ENCODE peak calls at places on chromosomes 16 and 17, in nine cellular contexts. L, K, Z, V, Y, B, N, C and F are unnamed samples. For H3K27me3, the result is how much of the 10 kb centered on the place peaks cover.

GRCh38 chr16:27317738-27318398 is 4.1 kb downstream of the IL4R start:
- DNase-seq in C (no peak), V (no peak), L (no peak), B (no peak), N (no peak), Z (no peak), K (no peak), Y (no peak), F (no peak)

GRCh38 chr17:9402590-9403199 is 172.9 kb downstream of the STX8 start:
- DNase-seq in Z (peak), V (peak), Y (peak), C (no peak), K (no peak), N (peak), B (no peak), L (peak), F (no peak)

GRCh38 chr17:80872999-80873951 is 118.4 kb upstream of the CHMP6 start:
- DNase-seq in Y (peak), C (peak), V (no peak), L (no peak), K (no peak), N (no peak), Z (no peak), B (no peak), F (no peak)

GRCh38 chr16:70160388-70160787 is 13.2 kb upstream of the CLEC18C start:
- DNase-seq in L (no peak), V (no peak), Z (no peak), B (no peak), K (no peak), C (no peak), N (no peak), Y (no peak), F (no peak)

GRCh38 chr17:28193241-28193640 is 125.8 kb upstream of the TMEM97 start:
- DNase-seq in V (no peak), N (no peak), Y (no peak), Z (no peak), C (peak), B (no peak), L (no peak), K (peak), F (no peak)

GRCh38 chr16:85916141-85916890 is 17.4 kb downstream of the IRF8 start:
- DNase-seq in N (peak), L (peak), V (no peak), Y (peak), C (peak), B (peak), K (peak), Z (peak), F (no peak)

GRCh38 chr17:82603981-82604448 is 44.2 kb downstream of the WDR45B start:
- DNase-seq in B (no peak), Z (peak), V (no peak), N (no peak), L (no peak), K (peak), C (peak), Y (no peak), F (no peak)

GRCh38 chr16:57755061-57755684 is 19.6 kb downstream of the KATNB1 start:
- DNase-seq in K (peak), C (peak), B (no peak), L (no peak), V (no peak), Z (no peak), N (no peak), Y (no peak), F (no peak)

GRCh38 chr17:56822725-56823124 is 11.0 kb downstream of the C17orf67 start:
- DNase-seq in Y (no peak), N (no peak), L (no peak), Z (peak), B (no peak), C (no peak), K (peak), V (no peak), F (no peak)

GRCh38 chr17:39014044-39014794 is 47.0 kb upstream of the FBXO47 start:
- DNase-seq in Y (peak), Z (peak), L (no peak), C (no peak), N (peak), V (no peak), K (no peak), B (no peak), F (no peak)

GRCh38 chr16:13148836-13149235 is 247.4 kb downstream of the SHISA9 start:
- DNase-seq in B (no peak), L (no peak), C (no peak), Z (no peak), Y (no peak), N (no peak), V (no peak), K (no peak), F (no peak)

GRCh38 chr17:64331946-64332493 is 58.6 kb downstream of the PECAM1 start:
- DNase-seq in Y (peak), N (peak), L (no peak), Z (peak), V (no peak), C (peak), B (peak), K (peak), F (no peak)

GRCh38 chr17:28812980-28813377 is 29.6 kb downstream of the FAM222B start:
- DNase-seq in Y (no peak), V (no peak), K (no peak), B (no peak), N (peak), L (no peak), C (no peak), Z (no peak), F (no peak)

GRCh38 chr17:83081561-83082201 is 2.3 kb downstream of the METRNL start:
- DNase-seq in Z (no peak), N (no peak), C (peak), K (no peak), L (no peak), V (no peak), Y (no peak), B (no peak), F (no peak)

GRCh38 chr17:48841395-48841831 is 10.6 kb downstream of the CALCOCO2 start:
- DNase-seq in V (no peak), N (peak), Y (no peak), C (no peak), L (no peak), Z (peak), K (no peak), B (no peak), F (no peak)

GRCh38 chr17:28811594-28812135 is 30.9 kb downstream of the FAM222B start:
- DNase-seq in Z (peak), V (peak), C (no peak), N (peak), L (no peak), Y (peak), K (no peak), B (peak), F (no peak)

GRCh38 chr17:38748329-38749221 is at the start of gene PCGF2:
- DNase-seq in N (peak), Y (peak), C (peak), K (peak), L (peak), Z (peak), B (peak), V (peak), F (peak)

GRCh38 chr16:86319871-86320270 is 190.5 kb upstream of the FOXF1 start:
- DNase-seq in L (no peak), V (no peak), N (no peak), B (no peak), K (no peak), Y (no peak), Z (peak), C (no peak), F (no peak)

GRCh38 chr16:84967828-84968227 is 43.5 kb downstream of the ZDHHC7 start:
- DNase-seq in C (no peak), B (no peak), Y (no peak), L (no peak), V (no peak), N (no peak), K (no peak), Z (peak), F (no peak)

GRCh38 chr16:84460406-84461028 is 43.9 kb downstream of the MEAK7 start:
- DNase-seq in B (no peak), L (no peak), V (no peak), K (no peak), Z (no peak), N (no peak), Y (no peak), C (no peak), F (no peak)

GRCh38 chr16:65876200-65876498 is 490.3 kb upstream of the CDH5 start:
- DNase-seq in B (no peak), K (no peak), Y (peak), N (no peak), C (no peak), L (no peak), Z (no peak), V (no peak), F (no peak)

GRCh38 chr16:3193221-3194212 is 5.5 kb downstream of the OR1F1 start:
- DNase-seq in C (no peak), K (no peak), B (no peak), Y (peak), V (no peak), L (no peak), N (no peak), Z (no peak), F (no peak)

GRCh38 chr17:81287155-81287554 is 8.0 kb downstream of the SLC38A10 start:
- DNase-seq in B (no peak), Y (no peak), Z (no peak), C (no peak), L (no peak), K (no peak), V (no peak), N (no peak), F (no peak)

GRCh38 chr17:80892900-80893603 is 98.6 kb upstream of the CHMP6 start:
- DNase-seq in L (no peak), N (peak), K (no peak), Y (peak), B (peak), Z (peak), C (no peak), V (peak), F (peak)

GRCh38 chr17:28928061-28928460 is 23.3 kb downstream of the PHF12 start:
- DNase-seq in L (no peak), K (no peak), N (peak), B (no peak), V (no peak), Y (no peak), C (no peak), Z (no peak), F (no peak)

GRCh38 chr16:69482410-69482951 is 58.1 kb downstream of the CYB5B start:
- DNase-seq in L (no peak), C (peak), B (no peak), N (no peak), Y (no peak), Z (peak), K (peak), V (no peak), F (no peak)

GRCh38 chr16:17173134-17173729 is 297.5 kb downstream of the XYLT1 start:
- DNase-seq in Y (no peak), L (no peak), Z (peak), K (peak), N (peak), C (peak), B (no peak), V (no peak), F (no peak)

GRCh38 chr16:77276686-77277085 is 77.5 kb downstream of the SYCE1L start:
- DNase-seq in C (no peak), L (no peak), Y (no peak), B (no peak), Z (no peak), K (no peak), V (no peak), N (peak), F (no peak)

GRCh38 chr16:73113326-73113720 is 65.4 kb upstream of the ZFHX3 start:
- DNase-seq in B (no peak), V (no peak), C (no peak), N (peak), Y (no peak), K (no peak), Z (peak), L (no peak), F (no peak)

GRCh38 chr17:29032798-29033197 is 10.1 kb upstream of the PIPOX start:
- DNase-seq in N (no peak), B (no peak), C (no peak), Z (peak), V (no peak), K (no peak), Y (no peak), L (no peak), F (no peak)

GRCh38 chr17:81254955-81255717 is 16.0 kb downstream of the NDUFAF8 start:
- DNase-seq in Z (peak), L (peak), N (peak), V (no peak), K (peak), B (no peak), C (peak), Y (peak), F (peak)

GRCh38 chr17:79955167-79955549 is 80.5 kb downstream of the TBC1D16 start:
- DNase-seq in Z (no peak), N (no peak), Y (no peak), B (no peak), K (no peak), C (peak), L (peak), V (no peak), F (no peak)

GRCh38 chr17:34314279-34314678 is 5.0 kb upstream of the CCL8 start:
- DNase-seq in Z (peak), K (no peak), Y (no peak), C (no peak), V (no peak), L (no peak), N (no peak), B (no peak), F (no peak)
- H3K4me3 ChIP-seq in Z (no peak), K (no peak), Y (no peak), C (no peak), V (no peak), L (no peak), N (no peak), B (no peak), F (no peak)

GRCh38 chr17:75501378-75502071 is 13.8 kb downstream of the CASKIN2 start:
- DNase-seq in C (peak), Y (no peak), B (no peak), V (no peak), L (no peak), K (no peak), Z (no peak), N (no peak), F (no peak)

GRCh38 chr17:75498019-75498725 is 17.2 kb downstream of the CASKIN2 start:
- DNase-seq in L (no peak), N (no peak), K (no peak), Z (no peak), C (no peak), Y (no peak), V (no peak), B (no peak), F (no peak)

GRCh38 chr17:75500419-75501216 is 14.7 kb downstream of the CASKIN2 start:
- DNase-seq in C (peak), Z (no peak), B (no peak), N (no peak), V (no peak), Y (no peak), K (peak), L (no peak), F (no peak)

GRCh38 chr17:75499313-75500022 is 15.9 kb downstream of the CASKIN2 start:
- DNase-seq in Y (no peak), V (no peak), K (no peak), L (no peak), N (no peak), Z (peak), B (no peak), C (no peak), F (no peak)

DNA sequence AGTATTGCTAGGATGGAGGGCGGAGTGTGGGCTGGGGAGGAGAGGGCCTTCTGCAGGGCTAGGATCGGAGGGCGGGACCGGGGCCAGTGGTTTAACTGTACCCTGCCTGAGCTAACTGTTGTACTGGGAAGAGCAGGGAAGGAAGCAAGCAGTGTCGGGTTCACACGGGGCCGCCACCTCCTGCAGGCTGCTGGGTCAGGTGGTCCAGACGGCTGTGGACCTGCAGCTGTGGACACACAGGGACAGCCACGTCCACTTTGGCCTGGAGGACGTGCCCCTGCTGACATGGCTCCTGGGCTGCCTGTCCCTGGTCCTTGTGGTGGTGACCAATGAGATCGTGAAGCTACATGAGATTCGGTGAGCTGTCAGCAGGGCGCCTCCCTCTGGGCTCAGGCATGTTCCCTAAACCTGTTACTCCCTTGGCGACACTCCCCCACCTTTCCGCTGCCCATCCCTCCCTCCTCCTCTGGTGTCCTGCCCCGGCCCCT is 16.6 kb downstream of the CASKIN2 start:
- DNase-seq in C (no peak), B (no peak), L (no peak), K (no peak), Z (peak), V (no peak), N (no peak), Y (peak), F (no peak)
- TF ChIP-seq CTCF in C (no peak), B (no peak), L (no peak), K (no peak), Z (no peak), V (no peak), N (peak), Y (no peak), F (no peak)

GRCh38 chr16:1979271-1980025 is 1.8 kb downstream of the NOXO1 start:
- DNase-seq in B (peak), V (no peak), Z (peak), L (peak), K (no peak), N (peak), C (peak), Y (peak), F (no peak)

GRCh38 chr16:1981398-1981836 is at the start of gene NOXO1:
- DNase-seq in K (no peak), B (no peak), Y (no peak), Z (no peak), N (no peak), L (no peak), V (no peak), C (no peak), F (no peak)

GRCh38 chr16:1981972-1982574 is 804 bp upstream of the NOXO1 start:
- DNase-seq in B (peak), N (no peak), C (no peak), L (no peak), K (no peak), Z (no peak), Y (peak), V (no peak), F (no peak)

GRCh38 chr16:1980026-1980769 is 1.1 kb downstream of the NOXO1 start:
- DNase-seq in K (no peak), N (no peak), L (no peak), C (no peak), Y (no peak), Z (no peak), V (no peak), B (no peak), F (no peak)

GRCh38 chr16:1980770-1981087 is 540 bp downstream of the NOXO1 start:
- DNase-seq in N (no peak), Y (no peak), V (no peak), C (no peak), K (no peak), L (no peak), B (no peak), Z (no peak), F (no peak)
- H3K27me3 ChIP-seq in N (under half), Y (under half), V (under half), C (under half), K (under half), L (under half), B (under half), Z (half or more), F (half or more)

DNA sequence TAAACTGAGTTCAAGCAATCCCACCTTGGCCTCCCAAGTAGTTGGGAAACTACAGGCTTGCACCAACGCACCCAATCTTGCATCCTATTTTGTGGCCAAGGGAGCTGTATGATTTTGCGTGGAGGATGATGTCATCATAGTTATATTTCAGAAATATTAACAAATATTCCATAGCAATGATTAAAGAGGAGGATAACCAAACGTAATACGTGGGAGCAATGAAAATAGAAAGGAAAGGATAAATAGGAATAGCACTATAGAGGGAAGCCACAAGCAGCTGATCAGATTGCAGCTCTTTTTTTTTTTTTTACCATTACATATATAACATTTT is 2.2 kb upstream of the YWHAE start:
- DNase-seq in Y (no peak), V (no peak), Z (no peak), N (no peak), L (no peak), B (no peak), K (no peak), C (no peak), F (no peak)
- H3K4me3 ChIP-seq in Y (no peak), V (no peak), Z (no peak), N (no peak), L (no peak), B (no peak), K (no peak), C (no peak), F (no peak)

GRCh38 chr17:63185420-63185819 is 219.4 kb downstream of the TANC2 start:
- DNase-seq in Z (no peak), Y (peak), N (no peak), B (no peak), V (no peak), L (no peak), C (no peak), K (no peak), F (no peak)
- TF ChIP-seq CTCF in Z (no peak), Y (peak), N (no peak), B (no peak), V (no peak), L (no peak), C (no peak), K (no peak), F (no peak)

DNA sequence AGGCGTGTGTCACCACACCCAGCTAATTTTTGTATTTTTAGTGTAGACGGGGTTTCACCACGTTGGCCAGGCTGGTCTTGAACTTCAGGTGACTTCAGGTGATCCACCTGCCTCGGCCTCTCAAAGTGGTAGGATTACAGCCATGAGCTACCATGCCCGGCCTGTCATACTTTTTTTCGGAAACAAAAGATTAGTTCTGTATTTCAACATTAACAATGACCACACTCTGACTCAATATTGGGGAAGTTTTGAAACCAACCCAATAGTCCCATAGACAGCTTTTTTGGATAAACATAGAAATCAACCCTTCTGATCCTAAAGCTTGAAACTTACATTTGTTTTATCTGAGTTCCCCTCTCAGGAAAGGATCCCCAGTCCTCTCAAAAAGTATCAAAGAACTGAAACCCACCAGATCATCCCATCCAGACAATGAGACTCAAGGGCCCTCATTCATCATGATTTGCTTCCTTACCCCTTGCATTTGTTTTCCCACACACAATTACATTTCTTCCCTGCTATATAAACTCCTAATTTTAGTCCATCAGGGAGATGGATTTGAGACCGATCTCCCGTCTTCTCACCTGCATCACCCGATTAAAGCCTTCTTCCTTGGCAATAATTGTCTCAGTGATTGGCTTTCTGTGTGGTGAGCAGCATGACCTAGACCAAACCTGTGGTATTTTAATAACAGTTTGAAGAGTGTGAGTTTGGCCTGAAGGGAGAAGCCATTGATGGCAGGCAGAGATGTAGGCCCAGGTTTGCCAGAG is 7.2 kb upstream of the AGRP start:
- DNase-seq in N (peak), Z (peak), K (no peak), C (no peak), V (no peak), L (no peak), Y (peak), B (no peak), F (no peak)
- H3K27me3 ChIP-seq in N (under half), Z (under half), K (under half), C (under half), V (under half), L (under half), Y (under half), B (under half), F (under half)